ENCODE peak calls at places on chromosomes 4 and X, in five cellular contexts. One of them, this sample, is unnamed.
A peak's percentile ranks its signal among the peaks of the same experiment; 100 is the strongest.

GRCh38 chrX:119636419-119636818 is 30.2 kb upstream of the NKRF start:
- DNase-seq in iPS-NIHi11: no peak
- DNase-seq in NCI-H524: no peak
- DNase-seq in AG09319: no peak
- DNase-seq in sciatic nerve: no peak
- DNase-seq in this sample: no peak

GRCh38 chr4:146545102-146545501 is 23.4 kb upstream of the SLC10A7 start:
- DNase-seq in iPS-NIHi11: peak; percentile 58
- DNase-seq in NCI-H524: no peak
- DNase-seq in AG09319: no peak
- DNase-seq in sciatic nerve: no peak
- DNase-seq in this sample: peak; percentile 18

GRCh38 chr4:168440442-168441264 is 39.6 kb downstream of the DDX60L start:
- DNase-seq in iPS-NIHi11: peak; percentile 10
- DNase-seq in NCI-H524: no peak
- DNase-seq in AG09319: no peak
- DNase-seq in sciatic nerve: no peak
- DNase-seq in this sample: peak; percentile 33

GRCh38 chrX:136162827-136163427 is 15.6 kb downstream of the FHL1 start:
- DNase-seq in iPS-NIHi11: peak; percentile 46
- DNase-seq in NCI-H524: peak; percentile 70
- DNase-seq in AG09319: no peak
- DNase-seq in sciatic nerve: peak; percentile 67
- DNase-seq in this sample: peak; percentile 28

GRCh38 chr4:16439003-16439402 is 212.7 kb upstream of the TAPT1 start:
- DNase-seq in iPS-NIHi11: no peak
- DNase-seq in NCI-H524: no peak
- DNase-seq in AG09319: no peak
- DNase-seq in sciatic nerve: no peak
- DNase-seq in this sample: no peak

GRCh38 chr4:101346312-101346561 is 1.1 kb downstream of the PPP3CA start:
- DNase-seq in iPS-NIHi11: peak; percentile 26
- DNase-seq in NCI-H524: no peak
- DNase-seq in AG09319: no peak
- DNase-seq in sciatic nerve: no peak
- DNase-seq in this sample: peak; percentile 60

GRCh38 chrX:154082396-154083133 is 15.0 kb downstream of the MECP2 start:
- DNase-seq in iPS-NIHi11: no peak
- DNase-seq in NCI-H524: no peak
- DNase-seq in AG09319: no peak
- DNase-seq in sciatic nerve: no peak
- DNase-seq in this sample: no peak

GRCh38 chr4:99221980-99222379 is 2.9 kb upstream of the ADH6 start:
- DNase-seq in iPS-NIHi11: no peak
- DNase-seq in NCI-H524: no peak
- DNase-seq in AG09319: peak; percentile 23
- DNase-seq in sciatic nerve: no peak
- DNase-seq in this sample: no peak

GRCh38 chrX:17697191-17697590 is 40.1 kb upstream of the SCML1 start:
- DNase-seq in iPS-NIHi11: no peak
- DNase-seq in NCI-H524: no peak
- DNase-seq in AG09319: no peak
- DNase-seq in sciatic nerve: no peak
- DNase-seq in this sample: no peak

GRCh38 chr4:145340071-145340695 is 141.5 kb upstream of the SMAD1 start:
- DNase-seq in iPS-NIHi11: no peak
- DNase-seq in NCI-H524: no peak
- DNase-seq in AG09319: no peak
- DNase-seq in sciatic nerve: no peak
- DNase-seq in this sample: no peak

GRCh38 chr4:133802741-133803140 is 398.8 kb downstream of the PABPC4L start:
- DNase-seq in iPS-NIHi11: no peak
- DNase-seq in NCI-H524: no peak
- DNase-seq in AG09319: no peak
- DNase-seq in sciatic nerve: no peak
- DNase-seq in this sample: no peak

GRCh38 chr4:146110847-146111485 is 64.6 kb upstream of the LSM6 start:
- DNase-seq in iPS-NIHi11: no peak
- DNase-seq in NCI-H524: no peak
- DNase-seq in AG09319: no peak
- DNase-seq in sciatic nerve: no peak
- DNase-seq in this sample: no peak

GRCh38 chr4:131001371-131001770 is 1905.4 kb downstream of the C4orf33 start:
- DNase-seq in iPS-NIHi11: no peak
- DNase-seq in NCI-H524: no peak
- DNase-seq in AG09319: no peak
- DNase-seq in sciatic nerve: no peak
- DNase-seq in this sample: no peak

GRCh38 chrX:153922932-153923857 is 2.9 kb downstream of the ARHGAP4 start:
- DNase-seq in iPS-NIHi11: peak; percentile 51
- DNase-seq in NCI-H524: peak; percentile 81
- DNase-seq in AG09319: peak; percentile 8
- DNase-seq in sciatic nerve: peak; percentile 87
- DNase-seq in this sample: peak; percentile 60

GRCh38 chr4:57410331-57411052 is 300.3 kb upstream of the IGFBP7 start:
- DNase-seq in iPS-NIHi11: no peak
- DNase-seq in NCI-H524: no peak
- DNase-seq in AG09319: no peak
- DNase-seq in sciatic nerve: peak; percentile 65
- DNase-seq in this sample: no peak

GRCh38 chr4:52844596-52844995 is 17.5 kb upstream of the RASL11B start:
- DNase-seq in iPS-NIHi11: no peak
- DNase-seq in NCI-H524: no peak
- DNase-seq in AG09319: no peak
- DNase-seq in sciatic nerve: no peak
- DNase-seq in this sample: no peak

GRCh38 chrX:17464196-17464595 is 89.2 kb downstream of the NHS start:
- DNase-seq in iPS-NIHi11: no peak
- DNase-seq in NCI-H524: no peak
- DNase-seq in AG09319: no peak
- DNase-seq in sciatic nerve: no peak
- DNase-seq in this sample: no peak

GRCh38 chrX:64097891-64098290 is 107.6 kb downstream of the AMER1 start:
- DNase-seq in iPS-NIHi11: no peak
- DNase-seq in NCI-H524: no peak
- DNase-seq in AG09319: no peak
- DNase-seq in sciatic nerve: no peak
- DNase-seq in this sample: no peak

GRCh38 chr4:44629280-44629866 is 22.1 kb downstream of the YIPF7 start:
- DNase-seq in iPS-NIHi11: peak; percentile 68
- DNase-seq in NCI-H524: peak; percentile 75
- DNase-seq in AG09319: peak; percentile 8
- DNase-seq in sciatic nerve: no peak
- DNase-seq in this sample: peak; percentile 42

GRCh38 chr4:159937595-159937994 is 834.7 kb downstream of the RAPGEF2 start:
- DNase-seq in iPS-NIHi11: no peak
- DNase-seq in NCI-H524: no peak
- DNase-seq in AG09319: no peak
- DNase-seq in sciatic nerve: no peak
- DNase-seq in this sample: no peak

GRCh38 chrX:118761950-118762725 is 34.7 kb downstream of the IL13RA1 start:
- DNase-seq in iPS-NIHi11: peak; percentile 7
- DNase-seq in NCI-H524: peak; percentile 15
- DNase-seq in AG09319: no peak
- DNase-seq in sciatic nerve: no peak
- DNase-seq in this sample: peak; percentile 10

GRCh38 chr4:153188966-153189801 is 15.1 kb upstream of the TRIM2 start:
- DNase-seq in iPS-NIHi11: no peak
- DNase-seq in NCI-H524: no peak
- DNase-seq in AG09319: no peak
- DNase-seq in sciatic nerve: no peak
- DNase-seq in this sample: no peak

GRCh38 chr4:9866931-9867330 is 85.5 kb downstream of the DRD5 start:
- DNase-seq in iPS-NIHi11: no peak
- DNase-seq in NCI-H524: no peak
- DNase-seq in AG09319: no peak
- DNase-seq in sciatic nerve: no peak
- DNase-seq in this sample: no peak

GRCh38 chr4:20248155-20248558 is 3.5 kb upstream of the SLIT2 start:
- DNase-seq in iPS-NIHi11: peak; percentile 34
- DNase-seq in NCI-H524: peak; percentile 85
- DNase-seq in AG09319: peak; percentile 74
- DNase-seq in sciatic nerve: no peak
- DNase-seq in this sample: peak; percentile 34